ENCODE peak calls at places on chromosome 11, in seven cellular contexts. One of them, this sample, is unnamed.

GRCh38 chr11:30326114-30326783 is 3.3 kb downstream of the ARL14EP start:
- DNase-seq in cardiac fibroblast: peak
- DNase-seq in body of pancreas: no peak
- DNase-seq in GM12865: no peak
- DNase-seq in mammary epithelial cell: no peak
- DNase-seq in astrocyte of the spinal cord: peak
- DNase-seq in RWPE2: no peak
- DNase-seq in this sample: no peak

GRCh38 chr11:134677338-134677948 is 265.4 kb upstream of the B3GAT1 start:
- DNase-seq in cardiac fibroblast: no peak
- DNase-seq in body of pancreas: no peak
- DNase-seq in GM12865: no peak
- DNase-seq in mammary epithelial cell: no peak
- DNase-seq in astrocyte of the spinal cord: no peak
- DNase-seq in RWPE2: no peak
- DNase-seq in this sample: no peak

GRCh38 chr11:59182457-59183151 is 10.7 kb downstream of the DTX4 start:
- DNase-seq in cardiac fibroblast: no peak
- DNase-seq in body of pancreas: peak
- DNase-seq in GM12865: peak
- DNase-seq in mammary epithelial cell: peak
- DNase-seq in astrocyte of the spinal cord: no peak
- DNase-seq in RWPE2: no peak
- DNase-seq in this sample: peak

GRCh38 chr11:75453916-75454655 is 21.1 kb upstream of the KLHL35 start:
- DNase-seq in cardiac fibroblast: peak
- DNase-seq in body of pancreas: no peak
- DNase-seq in GM12865: no peak
- DNase-seq in mammary epithelial cell: no peak
- DNase-seq in astrocyte of the spinal cord: peak
- DNase-seq in RWPE2: no peak
- DNase-seq in this sample: no peak

GRCh38 chr11:102553835-102554282 is 23.3 kb upstream of the MMP7 start:
- DNase-seq in cardiac fibroblast: no peak
- DNase-seq in body of pancreas: no peak
- DNase-seq in GM12865: peak
- DNase-seq in mammary epithelial cell: peak
- DNase-seq in astrocyte of the spinal cord: no peak
- DNase-seq in RWPE2: no peak
- DNase-seq in this sample: no peak

GRCh38 chr11:43997022-43997665 is 50.6 kb upstream of the ACCSL start:
- DNase-seq in cardiac fibroblast: no peak
- DNase-seq in body of pancreas: no peak
- DNase-seq in GM12865: peak
- DNase-seq in mammary epithelial cell: no peak
- DNase-seq in astrocyte of the spinal cord: no peak
- DNase-seq in RWPE2: no peak
- DNase-seq in this sample: no peak

GRCh38 chr11:69926376-69927050 is 107.3 kb upstream of the FGF3 start:
- DNase-seq in cardiac fibroblast: no peak
- DNase-seq in body of pancreas: no peak
- DNase-seq in GM12865: no peak
- DNase-seq in mammary epithelial cell: no peak
- DNase-seq in astrocyte of the spinal cord: no peak
- DNase-seq in RWPE2: peak
- DNase-seq in this sample: no peak

GRCh38 chr11:18259259-18259658 is 6.8 kb upstream of the SAA1 start:
- DNase-seq in cardiac fibroblast: no peak
- DNase-seq in body of pancreas: no peak
- DNase-seq in GM12865: no peak
- DNase-seq in mammary epithelial cell: no peak
- DNase-seq in astrocyte of the spinal cord: no peak
- DNase-seq in RWPE2: no peak
- DNase-seq in this sample: no peak

GRCh38 chr11:118171274-118172062 is 5.0 kb downstream of the SCN2B start:
- DNase-seq in cardiac fibroblast: peak
- DNase-seq in body of pancreas: peak
- DNase-seq in GM12865: peak
- DNase-seq in mammary epithelial cell: peak
- DNase-seq in astrocyte of the spinal cord: peak
- DNase-seq in RWPE2: peak
- DNase-seq in this sample: peak

GRCh38 chr11:12430912-12431311 is 53.5 kb downstream of the PARVA start:
- DNase-seq in cardiac fibroblast: peak
- DNase-seq in body of pancreas: peak
- DNase-seq in GM12865: no peak
- DNase-seq in mammary epithelial cell: peak
- DNase-seq in astrocyte of the spinal cord: peak
- DNase-seq in RWPE2: peak
- DNase-seq in this sample: no peak

GRCh38 chr11:121063728-121064127 is 37.3 kb upstream of the TECTA start:
- DNase-seq in cardiac fibroblast: no peak
- DNase-seq in body of pancreas: no peak
- DNase-seq in GM12865: no peak
- DNase-seq in mammary epithelial cell: no peak
- DNase-seq in astrocyte of the spinal cord: no peak
- DNase-seq in RWPE2: no peak
- DNase-seq in this sample: no peak

GRCh38 chr11:96311120-96311568 is 31.9 kb downstream of the MAML2 start:
- DNase-seq in cardiac fibroblast: peak
- DNase-seq in body of pancreas: no peak
- DNase-seq in GM12865: no peak
- DNase-seq in mammary epithelial cell: peak
- DNase-seq in astrocyte of the spinal cord: peak
- DNase-seq in RWPE2: no peak
- DNase-seq in this sample: no peak

GRCh38 chr11:85517272-85517671 is 109.9 kb downstream of the DLG2 start:
- DNase-seq in cardiac fibroblast: no peak
- DNase-seq in body of pancreas: no peak
- DNase-seq in GM12865: no peak
- DNase-seq in mammary epithelial cell: no peak
- DNase-seq in astrocyte of the spinal cord: no peak
- DNase-seq in RWPE2: no peak
- DNase-seq in this sample: no peak

GRCh38 chr11:74325649-74326645 is 14.5 kb upstream of the P4HA3 start:
- DNase-seq in cardiac fibroblast: peak
- DNase-seq in body of pancreas: peak
- DNase-seq in GM12865: no peak
- DNase-seq in mammary epithelial cell: no peak
- DNase-seq in astrocyte of the spinal cord: peak
- DNase-seq in RWPE2: no peak
- DNase-seq in this sample: no peak

GRCh38 chr11:10701982-10702381 is 8.4 kb upstream of the IRAG1 start:
- DNase-seq in cardiac fibroblast: peak
- DNase-seq in body of pancreas: no peak
- DNase-seq in GM12865: no peak
- DNase-seq in mammary epithelial cell: peak
- DNase-seq in astrocyte of the spinal cord: no peak
- DNase-seq in RWPE2: no peak
- DNase-seq in this sample: no peak

GRCh38 chr11:36311926-36312592 is 16.0 kb downstream of the PRR5L start:
- DNase-seq in cardiac fibroblast: no peak
- DNase-seq in body of pancreas: no peak
- DNase-seq in GM12865: no peak
- DNase-seq in mammary epithelial cell: peak
- DNase-seq in astrocyte of the spinal cord: no peak
- DNase-seq in RWPE2: no peak
- DNase-seq in this sample: no peak

GRCh38 chr11:122150484-122151124 is 34.6 kb upstream of the BLID start:
- DNase-seq in cardiac fibroblast: no peak
- DNase-seq in body of pancreas: no peak
- DNase-seq in GM12865: no peak
- DNase-seq in mammary epithelial cell: no peak
- DNase-seq in astrocyte of the spinal cord: no peak
- DNase-seq in RWPE2: no peak
- DNase-seq in this sample: no peak

GRCh38 chr11:25527841-25528240 is 804.1 kb upstream of the ANO3 start:
- DNase-seq in cardiac fibroblast: no peak
- DNase-seq in body of pancreas: no peak
- DNase-seq in GM12865: no peak
- DNase-seq in mammary epithelial cell: no peak
- DNase-seq in astrocyte of the spinal cord: no peak
- DNase-seq in RWPE2: no peak
- DNase-seq in this sample: no peak

GRCh38 chr11:58922475-58922874 is 16.8 kb upstream of the GLYATL1 start:
- DNase-seq in cardiac fibroblast: no peak
- DNase-seq in body of pancreas: no peak
- DNase-seq in GM12865: no peak
- DNase-seq in mammary epithelial cell: no peak
- DNase-seq in astrocyte of the spinal cord: no peak
- DNase-seq in RWPE2: no peak
- DNase-seq in this sample: no peak

GRCh38 chr11:95912902-95913560 is 10.9 kb downstream of the MTMR2 start:
- DNase-seq in cardiac fibroblast: peak
- DNase-seq in body of pancreas: no peak
- DNase-seq in GM12865: no peak
- DNase-seq in mammary epithelial cell: peak
- DNase-seq in astrocyte of the spinal cord: peak
- DNase-seq in RWPE2: no peak
- DNase-seq in this sample: no peak

GRCh38 chr11:80165763-80166162 is 724.9 kb upstream of the TENM4 start:
- DNase-seq in cardiac fibroblast: no peak
- DNase-seq in body of pancreas: no peak
- DNase-seq in GM12865: no peak
- DNase-seq in mammary epithelial cell: peak
- DNase-seq in astrocyte of the spinal cord: no peak
- DNase-seq in RWPE2: no peak
- DNase-seq in this sample: no peak

GRCh38 chr11:47244664-47245350 is 3.8 kb downstream of the ACP2 start:
- DNase-seq in cardiac fibroblast: no peak
- DNase-seq in body of pancreas: no peak
- DNase-seq in GM12865: no peak
- DNase-seq in mammary epithelial cell: no peak
- DNase-seq in astrocyte of the spinal cord: no peak
- DNase-seq in RWPE2: no peak
- DNase-seq in this sample: no peak

GRCh38 chr11:61543606-61544306 is 35.2 kb downstream of the LRRC10B start:
- DNase-seq in cardiac fibroblast: peak
- DNase-seq in body of pancreas: no peak
- DNase-seq in GM12865: no peak
- DNase-seq in mammary epithelial cell: no peak
- DNase-seq in astrocyte of the spinal cord: no peak
- DNase-seq in RWPE2: no peak
- DNase-seq in this sample: no peak

GRCh38 chr11:34433899-34434298 is 4.8 kb upstream of the CAT start:
- DNase-seq in cardiac fibroblast: no peak
- DNase-seq in body of pancreas: no peak
- DNase-seq in GM12865: no peak
- DNase-seq in mammary epithelial cell: no peak
- DNase-seq in astrocyte of the spinal cord: no peak
- DNase-seq in RWPE2: no peak
- DNase-seq in this sample: no peak

GRCh38 chr11:69018924-69019323 is 5.9 kb upstream of the MRGPRF start:
- DNase-seq in cardiac fibroblast: peak
- DNase-seq in body of pancreas: no peak
- DNase-seq in GM12865: no peak
- DNase-seq in mammary epithelial cell: no peak
- DNase-seq in astrocyte of the spinal cord: peak
- DNase-seq in RWPE2: no peak
- DNase-seq in this sample: no peak

GRCh38 chr11:43832536-43832935 is 48.1 kb upstream of the ALKBH3 start:
- DNase-seq in cardiac fibroblast: no peak
- DNase-seq in body of pancreas: no peak
- DNase-seq in GM12865: no peak
- DNase-seq in mammary epithelial cell: no peak
- DNase-seq in astrocyte of the spinal cord: no peak
- DNase-seq in RWPE2: no peak
- DNase-seq in this sample: no peak

GRCh38 chr11:134471341-134472187 is 59.5 kb upstream of the B3GAT1 start:
- DNase-seq in cardiac fibroblast: no peak
- DNase-seq in body of pancreas: no peak
- DNase-seq in GM12865: no peak
- DNase-seq in mammary epithelial cell: no peak
- DNase-seq in astrocyte of the spinal cord: no peak
- DNase-seq in RWPE2: no peak
- DNase-seq in this sample: no peak

GRCh38 chr11:31987118-31988005 is 103.5 kb upstream of the RCN1 start:
- DNase-seq in cardiac fibroblast: no peak
- DNase-seq in body of pancreas: no peak
- DNase-seq in GM12865: no peak
- DNase-seq in mammary epithelial cell: no peak
- DNase-seq in astrocyte of the spinal cord: no peak
- DNase-seq in RWPE2: no peak
- DNase-seq in this sample: no peak

GRCh38 chr11:21654091-21654490 is 538.8 kb upstream of the ANO5 start:
- DNase-seq in cardiac fibroblast: no peak
- DNase-seq in body of pancreas: no peak
- DNase-seq in GM12865: no peak
- DNase-seq in mammary epithelial cell: no peak
- DNase-seq in astrocyte of the spinal cord: no peak
- DNase-seq in RWPE2: no peak
- DNase-seq in this sample: no peak

GRCh38 chr11:110989734-110990133 is 255.8 kb upstream of the POU2AF2 start:
- DNase-seq in cardiac fibroblast: peak
- DNase-seq in body of pancreas: no peak
- DNase-seq in GM12865: no peak
- DNase-seq in mammary epithelial cell: peak
- DNase-seq in astrocyte of the spinal cord: no peak
- DNase-seq in RWPE2: no peak
- DNase-seq in this sample: no peak

GRCh38 chr11:63681208-63682044 is at the start of gene RTN3:
- DNase-seq in cardiac fibroblast: peak
- DNase-seq in body of pancreas: peak
- DNase-seq in GM12865: peak
- DNase-seq in mammary epithelial cell: peak
- DNase-seq in astrocyte of the spinal cord: peak
- DNase-seq in RWPE2: peak
- DNase-seq in this sample: peak
- TF ChIP-seq CTCF in cardiac fibroblast: no peak
- TF ChIP-seq CTCF in body of pancreas: peak
- TF ChIP-seq CTCF in GM12865: peak
- TF ChIP-seq CTCF in mammary epithelial cell: no peak
- TF ChIP-seq CTCF in astrocyte of the spinal cord: no peak
- TF ChIP-seq CTCF in RWPE2: no peak
- TF ChIP-seq CTCF in this sample: no peak

GRCh38 chr11:98455500-98456186 is 565.1 kb upstream of the CNTN5 start:
- DNase-seq in cardiac fibroblast: no peak
- DNase-seq in body of pancreas: no peak
- DNase-seq in GM12865: no peak
- DNase-seq in mammary epithelial cell: no peak
- DNase-seq in astrocyte of the spinal cord: no peak
- DNase-seq in RWPE2: no peak
- DNase-seq in this sample: no peak
- TF ChIP-seq CTCF in cardiac fibroblast: no peak
- TF ChIP-seq CTCF in body of pancreas: no peak
- TF ChIP-seq CTCF in GM12865: no peak
- TF ChIP-seq CTCF in mammary epithelial cell: no peak
- TF ChIP-seq CTCF in astrocyte of the spinal cord: no peak
- TF ChIP-seq CTCF in RWPE2: no peak
- TF ChIP-seq CTCF in this sample: no peak

GRCh38 chr11:126890561-126890960 is 110.0 kb downstream of the KIRREL3 start:
- DNase-seq in cardiac fibroblast: no peak
- DNase-seq in body of pancreas: no peak
- DNase-seq in GM12865: no peak
- DNase-seq in mammary epithelial cell: no peak
- DNase-seq in astrocyte of the spinal cord: no peak
- DNase-seq in RWPE2: no peak
- DNase-seq in this sample: no peak
- TF ChIP-seq CTCF in cardiac fibroblast: no peak
- TF ChIP-seq CTCF in body of pancreas: no peak
- TF ChIP-seq CTCF in GM12865: no peak
- TF ChIP-seq CTCF in mammary epithelial cell: no peak
- TF ChIP-seq CTCF in astrocyte of the spinal cord: no peak
- TF ChIP-seq CTCF in RWPE2: no peak
- TF ChIP-seq CTCF in this sample: no peak

GRCh38 chr11:82634091-82634490 is 99.6 kb downstream of the FAM181B start:
- DNase-seq in cardiac fibroblast: no peak
- DNase-seq in body of pancreas: no peak
- DNase-seq in GM12865: no peak
- DNase-seq in mammary epithelial cell: peak
- DNase-seq in astrocyte of the spinal cord: no peak
- DNase-seq in RWPE2: no peak
- DNase-seq in this sample: no peak
- TF ChIP-seq CTCF in cardiac fibroblast: no peak
- TF ChIP-seq CTCF in body of pancreas: no peak
- TF ChIP-seq CTCF in GM12865: no peak
- TF ChIP-seq CTCF in mammary epithelial cell: no peak
- TF ChIP-seq CTCF in astrocyte of the spinal cord: no peak
- TF ChIP-seq CTCF in RWPE2: no peak
- TF ChIP-seq CTCF in this sample: no peak